ENCODE peak calls at places on chromosome 9, in five cellular contexts. A is left ventricle myocardium inferior, M is IMR-90, N is hepatocyte, I is Peyer's patch. Y is an unnamed sample. For H3K4me1, the result is how much of the 10 kb centered on the place peaks cover.

GRCh38 chr9:136204086-136204805 is 682 bp downstream of the LHX3 start:
- DNase-seq in A (no peak), M (no peak), N (no peak), I (no peak), Y (no peak)

GRCh38 chr9:13450723-13451122 is 171.2 kb upstream of the MPDZ start:
- DNase-seq in A (no peak), M (no peak), N (no peak), I (no peak), Y (no peak)

GRCh38 chr9:12699529-12699928 is 6.3 kb downstream of the TYRP1 start:
- DNase-seq in A (no peak), M (peak), N (no peak), I (no peak), Y (no peak)

GRCh38 chr9:82404484-82405280 is 416.1 kb downstream of the SPATA31D1 start:
- DNase-seq in A (no peak), M (peak), N (no peak), I (no peak), Y (no peak)

GRCh38 chr9:13915591-13916301 is 398.2 kb downstream of the NFIB start:
- DNase-seq in A (no peak), M (peak), N (peak), I (no peak), Y (no peak)

GRCh38 chr9:12554636-12555035 is 138.5 kb upstream of the TYRP1 start:
- DNase-seq in A (no peak), M (peak), N (peak), I (no peak), Y (peak)

GRCh38 chr9:15157371-15157770 is 149.6 kb downstream of the TTC39B start:
- DNase-seq in A (no peak), M (no peak), N (no peak), I (no peak), Y (no peak)

GRCh38 chr9:121640076-121640475 is 11.4 kb upstream of the DAB2IP start:
- DNase-seq in A (peak), M (peak), N (peak), I (no peak), Y (peak)

GRCh38 chr9:136234597-136234996 is 11.0 kb downstream of the QSOX2 start:
- DNase-seq in A (no peak), M (no peak), N (no peak), I (no peak), Y (no peak)

GRCh38 chr9:105608685-105609598 is 51.0 kb downstream of the FKTN start:
- DNase-seq in A (no peak), M (peak), N (peak), I (no peak), Y (peak)

GRCh38 chr9:128911529-128912035 is 9.2 kb upstream of the PHYHD1 start:
- DNase-seq in A (peak), M (peak), N (no peak), I (no peak), Y (peak)

GRCh38 chr9:136117291-136118060 is 1.2 kb downstream of the TMEM250 start:
- DNase-seq in A (peak), M (no peak), N (peak), I (no peak), Y (no peak)

GRCh38 chr9:120477534-120478001 is 102.4 kb downstream of the CDK5RAP2 start:
- DNase-seq in A (peak), M (peak), N (peak), I (no peak), Y (peak)

GRCh38 chr9:75545292-75545691 is 345.2 kb upstream of the PCSK5 start:
- DNase-seq in A (no peak), M (no peak), N (no peak), I (no peak), Y (no peak)

GRCh38 chr9:35051069-35051967 is 21.1 kb downstream of the VCP start:
- DNase-seq in A (peak), M (peak), N (peak), I (peak), Y (peak)

GRCh38 chr9:113805753-113806152 is 70.4 kb upstream of the ZNF618 start:
- DNase-seq in A (no peak), M (no peak), N (no peak), I (no peak), Y (no peak)

GRCh38 chr9:78620764-78621163 is 323.8 kb downstream of the PSAT1 start:
- DNase-seq in A (no peak), M (peak), N (no peak), I (no peak), Y (no peak)

GRCh38 chr9:99181621-99182020 is 40.1 kb downstream of the ALG2 start:
- DNase-seq in A (no peak), M (peak), N (no peak), I (no peak), Y (no peak)

GRCh38 chr9:22921742-22922141 is 475.1 kb downstream of the DMRTA1 start:
- DNase-seq in A (no peak), M (no peak), N (no peak), I (no peak), Y (no peak)

GRCh38 chr9:26163931-26164330 is 485.7 kb upstream of the TUSC1 start:
- DNase-seq in A (no peak), M (peak), N (no peak), I (no peak), Y (no peak)

GRCh38 chr9:37904647-37905505 is 949 bp upstream of the SLC25A51 start:
- DNase-seq in A (no peak), M (peak), N (no peak), I (no peak), Y (peak)

GRCh38 chr9:8871396-8871795 is 1071.8 kb upstream of the DMAC1 start:
- DNase-seq in A (no peak), M (no peak), N (no peak), I (no peak), Y (no peak)

GRCh38 chr9:120366646-120367019 is 213.3 kb downstream of the CDK5RAP2 start:
- DNase-seq in A (no peak), M (peak), N (peak), I (no peak), Y (peak)

GRCh38 chr9:125805057-125805456 is 57.9 kb downstream of the PBX3 start:
- DNase-seq in A (no peak), M (peak), N (peak), I (no peak), Y (no peak)

GRCh38 chr9:126419475-126419874 is 92.8 kb downstream of the MVB12B start:
- DNase-seq in A (peak), M (no peak), N (no peak), I (no peak), Y (no peak)

GRCh38 chr9:112894031-112894430 is 3.4 kb upstream of the SLC46A2 start:
- DNase-seq in A (no peak), M (peak), N (no peak), I (no peak), Y (no peak)

GRCh38 chr9:4661165-4662095 is 664 bp upstream of the PLPP6 start:
- DNase-seq in A (no peak), M (peak), N (no peak), I (no peak), Y (no peak)

GRCh38 chr9:112174223-112174964 is 703 bp downstream of the SUSD1 start:
- DNase-seq in A (peak), M (peak), N (peak), I (peak), Y (peak)

GRCh38 chr9:87088621-87089020 is 141.3 kb upstream of the GAS1 start:
- DNase-seq in A (no peak), M (no peak), N (no peak), I (no peak), Y (no peak)

GRCh38 chr9:4985376-4986266 is 549 bp downstream of the JAK2 start:
- DNase-seq in A (peak), M (peak), N (peak), I (peak), Y (peak)

GRCh38 chr9:123397975-123398374 is 42.0 kb downstream of the CRB2 start:
- DNase-seq in A (no peak), M (no peak), N (no peak), I (no peak), Y (no peak)

GRCh38 chr9:119003882-119004617 is 365.2 kb downstream of the BRINP1 start:
- DNase-seq in A (no peak), M (no peak), N (no peak), I (no peak), Y (no peak)

GRCh38 chr9:14910178-14910805 is at the start of gene FREM1:
- DNase-seq in A (peak), M (no peak), N (peak), I (no peak), Y (peak)

GRCh38 chr9:33329117-33329563 is 38.8 kb downstream of the NFX1 start:
- DNase-seq in A (no peak), M (peak), N (peak), I (no peak), Y (no peak)

DNA sequence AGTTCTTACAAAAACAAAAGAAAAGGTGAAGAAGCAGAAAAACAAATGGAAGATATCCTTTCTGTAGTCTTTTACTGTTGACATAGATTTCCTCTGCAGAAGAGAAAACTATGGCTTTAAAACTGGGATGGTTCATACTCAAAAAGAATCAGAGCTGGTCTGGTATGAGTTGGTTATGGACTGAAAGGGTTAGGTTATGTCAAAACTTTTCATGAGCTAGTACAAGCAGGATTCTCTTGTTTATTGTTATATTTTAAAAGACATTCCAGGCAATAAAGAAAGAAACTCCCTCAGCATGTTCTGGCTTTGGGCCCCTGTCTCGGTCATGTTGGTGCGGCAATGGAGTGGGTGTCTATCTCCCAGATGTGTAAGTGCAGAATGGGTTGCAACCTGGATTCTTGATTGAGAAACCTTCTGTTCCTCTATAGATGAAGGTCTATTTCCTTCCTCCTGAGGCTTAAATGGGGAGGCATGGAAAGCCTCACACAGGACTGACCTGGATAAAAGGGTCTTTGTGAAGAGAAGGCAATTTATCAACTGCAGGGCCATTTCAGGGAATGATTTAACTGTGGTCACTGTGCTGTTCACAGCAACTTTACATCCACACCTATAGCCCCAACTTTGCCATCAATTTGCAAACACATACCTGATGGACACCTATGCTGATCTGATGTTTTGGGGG is 209.6 kb upstream of the TNC start:
- DNase-seq in A (no peak), M (peak), N (no peak), I (no peak), Y (no peak)
- H3K4me3 ChIP-seq in A (no peak), M (no peak), N (no peak), I (no peak), Y (no peak)

DNA sequence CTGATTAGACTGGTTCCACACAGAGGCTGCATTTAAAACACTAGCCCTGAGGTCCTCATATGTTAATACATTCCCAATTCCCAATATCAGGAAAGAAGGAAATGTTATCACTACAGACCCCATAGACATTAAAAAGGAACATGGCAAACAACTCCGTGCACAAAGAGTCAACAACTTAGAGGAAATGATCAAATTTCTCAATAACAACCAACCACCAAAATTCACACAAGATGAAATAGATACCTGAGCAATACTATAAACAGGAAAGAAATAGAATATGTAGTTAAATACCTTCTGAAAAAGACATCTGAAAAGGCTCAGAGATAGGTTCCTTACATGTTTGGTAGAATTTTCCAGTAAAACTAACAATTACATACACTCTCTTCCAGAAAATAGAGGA is 28.9 kb downstream of the SEMA4D start:
- DNase-seq in A (no peak), M (no peak), N (no peak), I (no peak), Y (no peak)
- H3K27ac ChIP-seq in A (no peak), M (no peak), N (no peak), I (peak), Y (no peak)

GRCh38 chr9:70439991-70440706 is 25.7 kb upstream of the KLF9 start:
- DNase-seq in A (no peak), M (peak), N (no peak), I (no peak), Y (no peak)
- H3K4me1 ChIP-seq in A (half or more), M (under half), N (under half), I (under half), Y (under half)

GRCh38 chr9:89715318-89715858 is 110.6 kb downstream of the GADD45G start:
- DNase-seq in A (no peak), M (no peak), N (no peak), I (no peak), Y (no peak)
- H3K4me3 ChIP-seq in A (no peak), M (no peak), N (no peak), I (no peak), Y (no peak)

DNA sequence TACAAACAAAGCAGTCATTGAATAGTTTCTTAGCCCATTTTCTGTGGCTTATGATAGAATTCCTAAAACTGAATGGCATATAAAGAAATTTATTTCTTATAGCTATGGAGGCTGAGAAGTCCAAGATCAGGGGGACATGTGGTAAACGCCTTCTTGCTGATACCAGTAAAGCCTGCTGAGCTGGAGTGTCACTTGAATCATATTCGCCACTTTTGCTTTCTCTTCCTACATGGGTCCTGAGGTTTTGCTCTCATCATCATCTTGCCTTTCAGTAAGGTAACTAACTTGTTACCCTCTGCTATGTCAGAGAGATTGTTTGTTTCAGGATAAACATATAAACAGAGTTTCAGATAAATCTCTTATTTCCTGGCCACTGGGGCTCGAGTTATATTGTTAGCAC is 203.3 kb upstream of the DMRT1 start:
- DNase-seq in A (no peak), M (no peak), N (no peak), I (no peak), Y (no peak)
- H3K27ac ChIP-seq in A (peak), M (no peak), N (no peak), I (no peak), Y (no peak)

GRCh38 chr9:21576331-21577189 is 94.4 kb upstream of the IFNE start:
- DNase-seq in A (no peak), M (peak), N (peak), I (peak), Y (peak)
- H3K4me1 ChIP-seq in A (under half), M (under half), N (under half), I (under half), Y (under half)

DNA sequence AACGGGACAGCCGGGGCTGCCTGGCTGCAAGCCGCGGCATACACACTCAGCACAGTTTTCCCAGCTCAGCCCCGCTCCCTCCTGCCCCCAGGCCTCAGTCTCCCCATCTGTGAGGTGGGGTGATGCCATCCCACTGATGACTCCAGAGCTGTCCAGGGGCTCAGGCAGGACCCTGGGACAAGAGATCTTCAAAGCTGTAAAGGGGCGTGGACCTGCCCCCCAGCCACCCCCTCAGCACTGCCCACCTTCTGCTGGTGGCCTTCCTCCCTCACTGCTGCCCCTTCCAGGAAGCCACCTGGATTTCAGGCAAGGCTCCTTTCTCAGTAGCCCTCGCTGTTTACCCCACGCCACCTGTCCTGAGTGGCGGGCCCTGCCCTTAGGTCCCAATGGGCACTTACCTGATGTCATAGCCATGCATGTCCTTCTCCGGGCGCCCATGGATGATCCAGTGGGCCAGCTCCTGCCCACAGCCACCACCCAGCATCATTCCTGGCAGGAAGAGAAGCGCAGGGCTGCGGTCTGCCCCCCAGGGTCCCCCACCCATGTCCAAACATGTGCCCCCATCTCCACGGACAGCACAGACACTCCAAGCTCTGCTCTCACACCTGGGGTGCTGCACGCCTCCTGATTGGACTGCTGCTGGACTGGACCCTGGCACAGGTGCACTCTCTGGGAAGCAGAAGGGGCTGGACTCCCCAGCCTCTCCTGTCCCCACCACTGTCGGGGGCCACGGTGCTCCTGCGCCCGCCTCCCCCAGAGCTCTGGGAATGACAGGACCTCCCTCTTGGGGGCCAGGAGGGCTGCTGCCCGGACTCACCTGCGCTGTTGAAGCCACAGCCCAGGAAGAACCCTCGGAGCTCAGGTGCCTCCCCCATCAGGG is 25.7 kb downstream of the SARDH start:
- DNase-seq in A (no peak), M (no peak), N (no peak), I (no peak), Y (peak)
- H3K4me3 ChIP-seq in A (no peak), M (no peak), N (no peak), I (no peak), Y (no peak)

GRCh38 chr9:27431573-27431972 is 92.5 kb upstream of the IFNK start:
- DNase-seq in A (no peak), M (no peak), N (no peak), I (no peak), Y (no peak)
- H3K27ac ChIP-seq in A (peak), M (no peak), N (peak), I (peak), Y (no peak)